ENCODE peak calls at places on chromosomes 7 and 10, in seven cellular contexts. A, G, B, X, V, R and Z are unnamed samples.
A peak's percentile ranks its signal among the peaks of the same experiment; 100 is the strongest.

GRCh38 chr10:98431016-98431415 is 15.7 kb downstream of the HPS1 start:
- DNase-seq in V (no peak), X (no peak), A (no peak), G (no peak), R (no peak), B (no peak), Z (no peak)

GRCh38 chr10:2874963-2875362 is 192.4 kb upstream of the PFKP start:
- DNase-seq in R (no peak), A (no peak), V (no peak), B (no peak), X (no peak), G (no peak), Z (no peak)

GRCh38 chr7:85014936-85015335 is 171.9 kb downstream of the SEMA3D start:
- DNase-seq in B (no peak), X (no peak), A (no peak), V (no peak), G (no peak), R (no peak), Z (no peak)

GRCh38 chr10:63114031-63114814 is 18.9 kb upstream of the NRBF2 start:
- DNase-seq in V (no peak), B (no peak), A (peak; percentile 88), R (no peak), X (no peak), G (no peak), Z (no peak)

GRCh38 chr10:95325863-95326262 is 35.1 kb upstream of the PDLIM1 start:
- DNase-seq in R (no peak), V (no peak), G (no peak), A (no peak), B (no peak), X (no peak), Z (no peak)

GRCh38 chr10:132858121-132859081 is 72.5 kb upstream of the NKX6-2 start:
- DNase-seq in R (no peak), X (no peak), A (no peak), B (no peak), V (no peak), G (no peak), Z (no peak)

GRCh38 chr7:22944506-22944905 is 69.4 kb downstream of the HYCC1 start:
- DNase-seq in G (no peak), X (no peak), V (no peak), B (no peak), R (no peak), A (peak; percentile 75), Z (no peak)

GRCh38 chr10:30671011-30671616 is 41.6 kb upstream of the LYZL2 start:
- DNase-seq in B (no peak), V (no peak), R (peak; percentile 38), A (peak; percentile 81), X (no peak), G (peak; percentile 67), Z (no peak)

GRCh38 chr7:66296001-66296521 is 90.9 kb downstream of the TPST1 start:
- DNase-seq in X (no peak), V (peak; percentile 68), G (no peak), R (no peak), B (no peak), A (peak; percentile 81), Z (no peak)

GRCh38 chr10:29011511-29011910 is 277.4 kb upstream of the LYZL1 start:
- DNase-seq in A (peak; percentile 15), V (no peak), R (no peak), G (no peak), X (no peak), B (no peak), Z (no peak)

GRCh38 chr10:49080965-49081364 is 34.4 kb downstream of the VSTM4 start:
- DNase-seq in G (no peak), V (no peak), B (no peak), X (no peak), R (no peak), A (no peak), Z (no peak)

GRCh38 chr10:7170626-7171322 is 240.1 kb downstream of the SFMBT2 start:
- DNase-seq in A (no peak), R (no peak), B (no peak), V (no peak), G (no peak), X (no peak), Z (no peak)

GRCh38 chr10:5587151-5588079 is 62.7 kb downstream of the CALML3 start:
- DNase-seq in X (no peak), B (no peak), A (no peak), V (no peak), R (no peak), G (no peak), Z (no peak)

GRCh38 chr7:117210908-117211307 is 112.0 kb downstream of the WNT2 start:
- DNase-seq in A (no peak), R (no peak), B (no peak), X (no peak), V (no peak), G (no peak), Z (no peak)

GRCh38 chr10:98055875-98056516 is 25.6 kb upstream of the CRTAC1 start:
- DNase-seq in B (no peak), G (no peak), X (peak; percentile 12), R (peak; percentile 49), A (peak; percentile 6), V (peak; percentile 90), Z (no peak)

GRCh38 chr7:2717293-2717904 is 29.4 kb downstream of the AMZ1 start:
- DNase-seq in B (no peak), G (peak; percentile 49), X (no peak), R (peak; percentile 55), A (peak; percentile 62), V (peak; percentile 85), Z (no peak)

GRCh38 chr7:30594055-30594539 is 581 bp upstream of the GARS1 start:
- DNase-seq in X (peak; percentile 23), G (no peak), V (peak; percentile 78), R (peak; percentile 66), A (peak; percentile 24), B (peak; percentile 41), Z (no peak)

GRCh38 chr7:127107601-127108007 is 145.1 kb downstream of the GRM8 start:
- DNase-seq in R (peak; percentile 52), X (no peak), V (no peak), G (peak; percentile 20), A (peak; percentile 19), B (peak; percentile 5), Z (no peak)

GRCh38 chr7:101581891-101582290 is 47.2 kb downstream of the MYL10 start:
- DNase-seq in V (no peak), G (no peak), B (no peak), R (no peak), X (no peak), A (no peak), Z (peak; percentile 52)

GRCh38 chr7:107408349-107408748 is 61.5 kb upstream of the GPR22 start:
- DNase-seq in A (peak; percentile 40), R (no peak), B (no peak), V (no peak), G (no peak), X (no peak), Z (no peak)

GRCh38 chr7:134778941-134779740 is at the start of gene CALD1:
- DNase-seq in G (no peak), X (no peak), B (no peak), A (peak; percentile 99), V (peak; percentile 66), R (no peak), Z (no peak)